ENCODE peak calls at places on chromosomes 12 and 14, in nine cellular contexts. L is T-helper 1 cell; W is AG08395; T is CD4-positive, alpha-beta T cell; G is fibroblast of lung; U is A549; A is CD8-positive, alpha-beta T cell; D is RWPE1; X is activated T-cell treated with anti-CD3 and anti-CD28 coated beads for 1 hour. N is an unnamed sample.

GRCh38 chr12:69570000-69570516 is 15.2 kb upstream of the CCT2 start:
- DNase-seq in L (no peak), W (peak), T (no peak), G (peak), U (peak), A (no peak), D (peak), X (no peak), N (peak)

GRCh38 chr14:35335388-35336092 is 43.4 kb downstream of the PSMA6 start:
- DNase-seq in L (no peak), W (no peak), T (no peak), G (no peak), U (peak), A (no peak), D (no peak), X (no peak), N (no peak)

GRCh38 chr14:100900837-100901390 is 2.6 kb downstream of the RTL1 start:
- DNase-seq in L (no peak), W (no peak), T (no peak), G (peak), U (peak), A (no peak), D (no peak), X (no peak), N (peak)

GRCh38 chr14:33539918-33540357 is 410.9 kb downstream of the EGLN3 start:
- DNase-seq in L (no peak), W (no peak), T (no peak), G (no peak), U (no peak), A (no peak), D (no peak), X (no peak), N (no peak)

GRCh38 chr12:85529896-85530295 is 249.9 kb downstream of the ALX1 start:
- DNase-seq in L (no peak), W (no peak), T (no peak), G (no peak), U (no peak), A (no peak), D (no peak), X (no peak), N (no peak)

GRCh38 chr12:57631566-57632368 is 1.2 kb downstream of the B4GALNT1 start:
- DNase-seq in L (no peak), W (no peak), T (no peak), G (no peak), U (no peak), A (no peak), D (no peak), X (no peak), N (no peak)

GRCh38 chr14:90572461-90573150 is 175.8 kb downstream of the CALM1 start:
- DNase-seq in L (no peak), W (no peak), T (no peak), G (no peak), U (no peak), A (no peak), D (no peak), X (no peak), N (no peak)

GRCh38 chr14:20873370-20874177 is 17.6 kb upstream of the RNASE3 start:
- DNase-seq in L (peak), W (peak), T (peak), G (peak), U (peak), A (peak), D (no peak), X (peak), N (peak)